ENCODE peak calls at places on chromosomes 6 and 20, in seven cellular contexts. I, B, A, V, H, Y and J are unnamed samples.

GRCh38 chr20:53736122-53736756 is 142.6 kb upstream of the ZNF217 start:
- DNase-seq in B (no peak), I (no peak), Y (no peak), V (no peak), H (no peak), A (no peak), J (no peak)

GRCh38 chr20:59004763-59005522 is 2.1 kb downstream of the CTSZ start:
- DNase-seq in Y (no peak), A (no peak), H (peak; percentile 61), V (no peak), I (no peak), B (peak; percentile 54), J (no peak)

GRCh38 chr6:157728183-157728881 is 94.7 kb upstream of the SNX9 start:
- DNase-seq in I (no peak), B (no peak), H (no peak), A (no peak), V (no peak), Y (no peak), J (no peak)

GRCh38 chr20:18585134-18585533 is 2.7 kb upstream of the DTD1 start:
- DNase-seq in Y (no peak), A (no peak), B (no peak), I (no peak), H (no peak), V (peak; percentile 56), J (no peak)

GRCh38 chr6:167491403-167492095 is 166.7 kb downstream of the TTLL2 start:
- DNase-seq in Y (no peak), V (no peak), A (no peak), B (no peak), I (no peak), H (no peak), J (no peak)

GRCh38 chr6:157107915-157108651 is 215.2 kb downstream of the TMEM242 start:
- DNase-seq in H (no peak), I (no peak), A (peak; percentile 85), V (peak; percentile 66), Y (no peak), B (no peak), J (no peak)

GRCh38 chr6:163485388-163485851 is 70.9 kb downstream of the QKI start:
- DNase-seq in H (no peak), Y (no peak), A (no peak), B (no peak), I (no peak), V (no peak), J (no peak)

GRCh38 chr20:49659096-49659495 is 54.6 kb downstream of the B4GALT5 start:
- DNase-seq in A (no peak), Y (no peak), I (no peak), H (no peak), V (no peak), B (no peak), J (no peak)